ENCODE peak calls at places on chromosome 10, in eight cellular contexts. One of them, this sample, is unnamed.

GRCh38 chr10:132418520-132419416 is 21.8 kb downstream of the PWWP2B start:
- DNase-seq in activated CD8-positive, alpha-beta memory T cell treated with anti-CD3 and anti-CD28 coated beads, Interleukin-2, amount 50 U/mL, for 48 hours: no peak
- DNase-seq in Calu3: peak; percentile 76
- DNase-seq in mucosa of descending colon: peak; percentile 92
- DNase-seq in ELR: no peak
- DNase-seq in fibroblast of mammary gland: no peak
- DNase-seq in NCI-H1694: no peak
- DNase-seq in hepatocyte: peak; percentile 84
- DNase-seq in this sample: peak; percentile 55

GRCh38 chr10:67277402-67277801 is 351.6 kb downstream of the LRRTM3 start:
- DNase-seq in fibroblast of mammary gland: no peak
- DNase-seq in ELR: no peak
- DNase-seq in activated CD8-positive, alpha-beta memory T cell treated with anti-CD3 and anti-CD28 coated beads, Interleukin-2, amount 50 U/mL, for 48 hours: no peak
- DNase-seq in Calu3: no peak
- DNase-seq in hepatocyte: no peak
- DNase-seq in NCI-H1694: no peak
- DNase-seq in mucosa of descending colon: no peak
- DNase-seq in this sample: no peak

GRCh38 chr10:72615985-72616384 is 9.9 kb downstream of the MICU1 start:
- DNase-seq in Calu3: no peak
- DNase-seq in ELR: peak; percentile 32
- DNase-seq in mucosa of descending colon: no peak
- DNase-seq in hepatocyte: no peak
- DNase-seq in activated CD8-positive, alpha-beta memory T cell treated with anti-CD3 and anti-CD28 coated beads, Interleukin-2, amount 50 U/mL, for 48 hours: no peak
- DNase-seq in NCI-H1694: no peak
- DNase-seq in fibroblast of mammary gland: peak; percentile 28
- DNase-seq in this sample: no peak

GRCh38 chr10:106771132-106771531 is 393.4 kb downstream of the SORCS1 start:
- DNase-seq in mucosa of descending colon: no peak
- DNase-seq in Calu3: no peak
- DNase-seq in activated CD8-positive, alpha-beta memory T cell treated with anti-CD3 and anti-CD28 coated beads, Interleukin-2, amount 50 U/mL, for 48 hours: no peak
- DNase-seq in hepatocyte: no peak
- DNase-seq in NCI-H1694: no peak
- DNase-seq in ELR: no peak
- DNase-seq in fibroblast of mammary gland: no peak
- DNase-seq in this sample: no peak

GRCh38 chr10:78867555-78867939 is 201.2 kb upstream of the ZMIZ1 start:
- DNase-seq in hepatocyte: no peak
- DNase-seq in Calu3: no peak
- DNase-seq in mucosa of descending colon: no peak
- DNase-seq in NCI-H1694: no peak
- DNase-seq in fibroblast of mammary gland: no peak
- DNase-seq in activated CD8-positive, alpha-beta memory T cell treated with anti-CD3 and anti-CD28 coated beads, Interleukin-2, amount 50 U/mL, for 48 hours: no peak
- DNase-seq in ELR: no peak
- DNase-seq in this sample: no peak

GRCh38 chr10:103766751-103767509 is 88.4 kb downstream of the SH3PXD2A start:
- DNase-seq in activated CD8-positive, alpha-beta memory T cell treated with anti-CD3 and anti-CD28 coated beads, Interleukin-2, amount 50 U/mL, for 48 hours: no peak
- DNase-seq in NCI-H1694: no peak
- DNase-seq in hepatocyte: no peak
- DNase-seq in mucosa of descending colon: no peak
- DNase-seq in ELR: no peak
- DNase-seq in fibroblast of mammary gland: no peak
- DNase-seq in Calu3: no peak
- DNase-seq in this sample: peak; percentile 71

GRCh38 chr10:108031505-108031904 is 867.0 kb upstream of the SORCS1 start:
- DNase-seq in Calu3: no peak
- DNase-seq in NCI-H1694: no peak
- DNase-seq in fibroblast of mammary gland: no peak
- DNase-seq in activated CD8-positive, alpha-beta memory T cell treated with anti-CD3 and anti-CD28 coated beads, Interleukin-2, amount 50 U/mL, for 48 hours: no peak
- DNase-seq in mucosa of descending colon: no peak
- DNase-seq in ELR: no peak
- DNase-seq in hepatocyte: no peak
- DNase-seq in this sample: no peak

GRCh38 chr10:27743736-27744477 is 1.7 kb downstream of the MKX start:
- DNase-seq in hepatocyte: peak; percentile 33
- DNase-seq in Calu3: no peak
- DNase-seq in mucosa of descending colon: no peak
- DNase-seq in ELR: peak; percentile 36
- DNase-seq in fibroblast of mammary gland: no peak
- DNase-seq in activated CD8-positive, alpha-beta memory T cell treated with anti-CD3 and anti-CD28 coated beads, Interleukin-2, amount 50 U/mL, for 48 hours: peak; percentile 64
- DNase-seq in NCI-H1694: no peak
- DNase-seq in this sample: no peak

GRCh38 chr10:48589266-48589665 is 15.6 kb downstream of the ARHGAP22 start:
- DNase-seq in fibroblast of mammary gland: peak; percentile 98
- DNase-seq in hepatocyte: no peak
- DNase-seq in mucosa of descending colon: no peak
- DNase-seq in Calu3: no peak
- DNase-seq in activated CD8-positive, alpha-beta memory T cell treated with anti-CD3 and anti-CD28 coated beads, Interleukin-2, amount 50 U/mL, for 48 hours: no peak
- DNase-seq in ELR: peak; percentile 67
- DNase-seq in NCI-H1694: no peak
- DNase-seq in this sample: no peak

GRCh38 chr10:74011016-74011415 is 13.1 kb downstream of the VCL start:
- DNase-seq in Calu3: no peak
- DNase-seq in activated CD8-positive, alpha-beta memory T cell treated with anti-CD3 and anti-CD28 coated beads, Interleukin-2, amount 50 U/mL, for 48 hours: no peak
- DNase-seq in ELR: no peak
- DNase-seq in fibroblast of mammary gland: no peak
- DNase-seq in mucosa of descending colon: no peak
- DNase-seq in NCI-H1694: no peak
- DNase-seq in hepatocyte: no peak
- DNase-seq in this sample: no peak

GRCh38 chr10:77877461-77878344 is 48.9 kb downstream of the DLG5 start:
- DNase-seq in activated CD8-positive, alpha-beta memory T cell treated with anti-CD3 and anti-CD28 coated beads, Interleukin-2, amount 50 U/mL, for 48 hours: peak; percentile 58
- DNase-seq in fibroblast of mammary gland: peak; percentile 52
- DNase-seq in NCI-H1694: no peak
- DNase-seq in hepatocyte: peak; percentile 61
- DNase-seq in Calu3: no peak
- DNase-seq in ELR: no peak
- DNase-seq in mucosa of descending colon: no peak
- DNase-seq in this sample: no peak

This sample was measured in Caki2.